ENCODE peak calls at places on chromosomes 16 and 17, in four cellular contexts. Z is GM12891, Y is H1, O is HepG2. S is an unnamed sample.

GRCh38 chr17:83046759-83047478 is 32.5 kb upstream of the METRNL start:
- DNase-seq in Z (no peak), Y (peak; percentile 2), O (no peak), S (no peak)

GRCh38 chr16:10086620-10087019 is 95.6 kb downstream of the GRIN2A start:
- DNase-seq in Z (no peak), Y (no peak), O (no peak), S (no peak)

GRCh38 chr17:65855245-65855644 is 293.8 kb upstream of the AXIN2 start:
- DNase-seq in Z (no peak), Y (no peak), O (no peak), S (no peak)

GRCh38 chr17:27078296-27078695 is 215.6 kb upstream of the WSB1 start:
- DNase-seq in Z (no peak), Y (no peak), O (no peak), S (no peak)

GRCh38 chr16:88769617-88770458 is 15.2 kb downstream of the PIEZO1 start:
- DNase-seq in Z (peak; percentile 91), Y (peak; percentile 84), O (no peak), S (peak; percentile 86)

GRCh38 chr17:34261568-34261967 is 6.5 kb downstream of the CCL2 start:
- DNase-seq in Z (no peak), Y (no peak), O (no peak), S (no peak)

GRCh38 chr17:66855204-66855603 is 20.3 kb downstream of the CACNG5 start:
- DNase-seq in Z (no peak), Y (peak; percentile 98), O (no peak), S (no peak)

GRCh38 chr16:22055881-22056280 is 36.5 kb upstream of the VWA3A start:
- DNase-seq in Z (no peak), Y (peak; percentile 69), O (peak; percentile 13), S (no peak)

GRCh38 chr16:81646561-81646960 is 132.5 kb upstream of the PLCG2 start:
- DNase-seq in Z (no peak), Y (no peak), O (no peak), S (no peak)

GRCh38 chr17:16352838-16353701 is at the start of gene CENPV:
- DNase-seq in Z (peak; percentile 81), Y (peak; percentile 88), O (peak; percentile 69), S (peak; percentile 77)
- TF ChIP-seq POLR2AphosphoS5 in Z (no peak), Y (no peak), O (peak; percentile 42), S (peak; percentile 26)

DNA sequence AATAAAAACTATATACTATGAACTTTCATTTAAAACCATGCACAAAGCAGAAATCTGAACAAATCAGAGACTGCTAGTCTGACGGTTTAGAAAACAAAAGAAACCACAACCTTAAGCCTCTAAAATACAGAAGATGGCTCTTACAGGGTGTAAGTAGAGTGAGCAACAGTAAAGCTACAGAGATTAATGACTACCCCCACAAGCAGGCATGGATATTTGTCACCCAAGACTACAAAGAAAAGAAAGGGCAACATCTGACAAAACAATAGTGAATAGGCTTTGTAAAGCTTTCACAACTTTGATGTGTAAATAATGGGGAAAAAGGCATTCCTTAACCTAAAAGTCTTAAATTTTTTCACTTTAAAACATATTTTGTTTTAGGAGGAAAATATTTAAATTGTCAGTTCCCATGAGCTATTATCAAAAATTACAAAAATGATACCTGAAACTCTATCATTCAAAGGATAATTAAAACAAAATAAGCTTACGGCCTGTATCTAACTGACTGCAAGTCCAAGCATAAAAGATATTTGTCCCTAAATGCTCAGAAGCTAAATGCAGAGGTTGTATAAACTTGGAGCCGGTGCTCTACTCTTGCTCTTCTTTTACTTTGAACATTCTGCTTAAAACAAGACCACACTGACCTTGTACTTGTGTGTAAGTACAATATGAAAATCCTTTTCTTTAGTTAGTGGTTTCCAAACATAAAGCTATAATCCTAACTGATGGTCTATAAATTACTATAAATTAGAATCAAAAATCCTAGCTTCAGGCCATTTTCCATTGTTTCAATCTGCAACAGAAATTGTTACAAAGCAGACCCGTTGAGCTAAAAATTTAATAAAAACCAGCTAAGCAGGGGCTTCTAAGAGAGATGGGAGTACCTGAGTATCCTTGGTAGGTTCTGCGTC is 74.8 kb downstream of the SPAG9 start:
- DNase-seq in Z (no peak), Y (no peak), O (peak; percentile 67), S (no peak)
- TF ChIP-seq TAF1 in Z (no peak), Y (no peak), O (no peak), S (no peak)

GRCh38 chr17:7923290-7923628 is 6.4 kb downstream of the KCNAB3 start:
- DNase-seq in Z (no peak), Y (no peak), O (no peak), S (no peak)

GRCh38 chr17:7927596-7927995 is 2.1 kb downstream of the KCNAB3 start:
- DNase-seq in Z (no peak), Y (no peak), O (no peak), S (no peak)

GRCh38 chr17:7916799-7917198 is 710 bp upstream of the RNF227 start:
- DNase-seq in Z (no peak), Y (no peak), O (peak; percentile 5), S (no peak)

GRCh38 chr17:7922499-7923289 is 6.6 kb upstream of the RNF227 start:
- DNase-seq in Z (peak; percentile 75), Y (peak; percentile 90), O (no peak), S (peak; percentile 65)
- TF ChIP-seq POLR2AphosphoS5 in Z (peak; percentile 60), Y (no peak), O (no peak), S (no peak)

DNA sequence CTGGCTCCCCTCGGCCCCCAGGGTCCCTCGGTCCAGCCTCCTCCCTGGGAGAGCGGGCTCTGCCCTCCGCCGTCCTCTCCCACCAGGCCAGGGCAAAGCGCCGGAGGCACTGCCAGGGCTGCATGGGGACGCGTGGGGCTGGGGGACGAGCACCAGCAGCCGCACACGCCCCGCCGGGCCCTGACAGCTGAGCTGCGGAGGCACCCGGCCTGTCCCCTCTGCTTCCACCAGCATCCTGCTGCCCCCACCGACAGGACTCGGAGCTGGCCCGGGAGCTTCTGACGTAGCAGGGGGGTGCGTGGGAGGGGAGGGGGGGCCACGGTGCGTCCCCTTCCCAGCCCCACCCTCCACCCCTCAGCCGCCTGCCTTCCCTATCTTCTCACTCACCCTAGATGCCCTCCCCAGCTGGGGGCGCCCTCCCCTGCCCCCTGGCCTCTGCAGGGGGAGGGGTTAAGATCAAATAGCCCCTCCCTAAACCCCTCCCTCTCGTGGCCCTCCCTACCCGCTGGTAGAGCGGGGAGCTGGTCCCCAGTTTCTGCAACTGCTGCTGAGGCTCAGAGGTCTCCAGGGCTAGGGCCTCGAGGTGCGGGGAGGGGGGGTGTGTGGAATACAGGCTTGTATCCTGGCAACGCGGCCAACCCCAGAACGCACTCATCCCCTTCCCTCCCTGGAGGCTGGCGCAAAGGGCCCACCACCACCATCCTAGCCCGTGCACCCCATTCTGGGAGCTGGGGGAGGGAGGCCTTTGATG is 1.1 kb downstream of the SRCIN1 start:
- DNase-seq in Z (no peak), Y (peak; percentile 82), O (peak; percentile 36), S (no peak)
- TF ChIP-seq TAF1 in Z (no peak), Y (no peak), O (peak; percentile 38), S (no peak)

DNA sequence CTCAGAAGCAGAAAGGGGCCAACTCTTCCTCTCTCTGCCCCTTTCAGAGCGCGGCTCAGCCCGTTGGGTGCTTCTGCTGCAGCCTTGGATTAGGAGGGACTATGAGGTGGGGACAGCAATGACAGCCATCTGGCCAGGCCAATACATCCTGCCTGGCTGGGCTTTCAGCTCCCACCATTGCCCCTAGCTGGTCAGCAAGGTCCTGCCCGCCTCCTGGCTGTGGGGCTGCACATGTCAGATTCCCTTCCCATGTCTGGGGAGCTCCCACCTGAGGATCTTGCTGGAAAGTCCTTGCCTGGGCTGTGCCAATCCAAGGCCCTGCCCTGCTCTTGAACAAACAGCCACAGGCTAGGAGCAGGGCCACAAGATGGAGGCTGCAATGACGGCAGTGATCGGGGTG is 8.3 kb downstream of the TRIM65 start:
- DNase-seq in Z (no peak), Y (no peak), O (no peak), S (no peak)
- TF ChIP-seq POLR2AphosphoS5 in Z (no peak), Y (peak; percentile 33), O (no peak), S (no peak)

DNA sequence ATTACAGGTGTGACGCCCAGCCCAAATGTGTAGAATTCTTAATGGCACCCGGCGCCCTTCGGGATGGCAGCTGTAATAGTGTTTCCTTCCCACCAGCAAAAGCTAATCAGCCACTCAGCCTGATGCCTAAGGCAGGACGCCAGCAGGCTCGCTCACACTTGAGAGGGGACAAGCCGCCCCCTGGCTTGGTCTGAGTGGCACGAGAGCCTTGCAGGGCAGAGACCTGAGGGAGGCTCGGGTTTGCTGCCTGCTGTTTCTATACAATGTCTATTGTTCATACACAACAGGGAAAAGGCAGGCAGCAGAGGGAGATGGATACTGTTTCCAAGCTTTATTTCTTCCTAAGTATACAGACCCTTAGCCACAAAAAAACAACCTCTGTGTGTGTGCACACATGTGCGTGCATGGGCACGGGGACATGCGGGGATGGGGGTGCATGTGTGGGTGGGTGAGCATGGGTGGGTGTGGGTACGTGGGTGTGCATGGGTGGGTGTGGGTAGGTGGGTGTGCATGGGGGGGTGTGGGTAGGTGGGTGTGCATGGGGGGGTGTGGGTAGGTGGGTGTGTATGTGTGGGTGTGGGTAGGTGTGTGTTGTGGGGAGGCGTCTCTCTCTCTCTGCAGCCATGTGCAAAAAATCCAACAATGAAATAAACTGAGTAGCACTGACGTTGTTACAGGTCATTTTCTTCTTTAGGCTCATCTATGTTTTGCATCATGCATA is 10.0 kb downstream of the SLC38A8 start:
- DNase-seq in Z (no peak), Y (no peak), O (no peak), S (no peak)
- TF ChIP-seq TAF1 in Z (no peak), Y (no peak), O (no peak), S (no peak)

GRCh38 chr17:40360091-40360490 is 4.4 kb downstream of the GJD3 start:
- DNase-seq in Z (no peak), Y (no peak), O (no peak), S (peak; percentile 13)

GRCh38 chr17:40356906-40357861 is 7.4 kb downstream of the GJD3 start:
- DNase-seq in Z (no peak), Y (no peak), O (no peak), S (peak; percentile 19)

GRCh38 chr17:40355804-40356758 is 8.5 kb downstream of the GJD3 start:
- DNase-seq in Z (no peak), Y (no peak), O (no peak), S (no peak)

GRCh38 chr17:40361063-40361924 is 3.2 kb downstream of the GJD3 start:
- DNase-seq in Z (no peak), Y (peak; percentile 64), O (no peak), S (no peak)

GRCh38 chr17:40358323-40359038 is 6.1 kb downstream of the GJD3 start:
- DNase-seq in Z (peak; percentile 90), Y (peak; percentile 98), O (peak; percentile 79), S (peak; percentile 94)
- TF ChIP-seq POLR2AphosphoS5 in Z (no peak), Y (no peak), O (no peak), S (no peak)